ENCODE peak calls at places on chromosome 20, in four cellular contexts. W is mammary epithelial cell, I is small intestine, J is thoracic aorta. T is an unnamed sample.

GRCh38 chr20:53803492-53804155 is 210.0 kb upstream of the ZNF217 start:
- DNase-seq in W (no peak), I (no peak), J (no peak), T (no peak)

GRCh38 chr20:18164356-18164755 is 26.7 kb downstream of the KAT14 start:
- DNase-seq in W (peak), I (no peak), J (no peak), T (no peak)

GRCh38 chr20:56625837-56626236 is 3.3 kb upstream of the TFAP2C start:
- DNase-seq in W (no peak), I (no peak), J (no peak), T (no peak)

GRCh38 chr20:17871181-17871580 is 97.4 kb downstream of the SNX5 start:
- DNase-seq in W (no peak), I (peak), J (no peak), T (no peak)

GRCh38 chr20:48403362-48403761 is 424.4 kb downstream of the PREX1 start:
- DNase-seq in W (no peak), I (no peak), J (no peak), T (no peak)

GRCh38 chr20:50720582-50720981 is 10.8 kb upstream of the PARD6B start:
- DNase-seq in W (no peak), I (no peak), J (no peak), T (no peak)

GRCh38 chr20:38610521-38610920 is 8.9 kb downstream of the ARHGAP40 start:
- DNase-seq in W (peak), I (no peak), J (no peak), T (no peak)

GRCh38 chr20:58547527-58548475 is 32.6 kb upstream of the APCDD1L start:
- DNase-seq in W (no peak), I (no peak), J (no peak), T (no peak)

GRCh38 chr20:22720206-22720605 is 135.8 kb upstream of the FOXA2 start:
- DNase-seq in W (no peak), I (no peak), J (no peak), T (no peak)

GRCh38 chr20:60718743-60719142 is 533.3 kb upstream of the CDH4 start:
- DNase-seq in W (no peak), I (no peak), J (no peak), T (no peak)

GRCh38 chr20:17504326-17504897 is 26.8 kb downstream of the BFSP1 start:
- DNase-seq in W (no peak), I (peak), J (no peak), T (no peak)

GRCh38 chr20:21632654-21633053 is 72.8 kb upstream of the PAX1 start:
- DNase-seq in W (no peak), I (no peak), J (no peak), T (no peak)

GRCh38 chr20:22373164-22373895 is 211.0 kb downstream of the FOXA2 start:
- DNase-seq in W (no peak), I (no peak), J (no peak), T (no peak)

GRCh38 chr20:20734475-20734948 is 22.1 kb upstream of the RALGAPA2 start:
- DNase-seq in W (no peak), I (no peak), J (no peak), T (no peak)

GRCh38 chr20:45781391-45781931 is 10.2 kb downstream of the WFDC3 start:
- DNase-seq in W (peak), I (no peak), J (no peak), T (peak)
- H3K27ac ChIP-seq in W (peak), I (peak), J (peak), T (peak)

DNA sequence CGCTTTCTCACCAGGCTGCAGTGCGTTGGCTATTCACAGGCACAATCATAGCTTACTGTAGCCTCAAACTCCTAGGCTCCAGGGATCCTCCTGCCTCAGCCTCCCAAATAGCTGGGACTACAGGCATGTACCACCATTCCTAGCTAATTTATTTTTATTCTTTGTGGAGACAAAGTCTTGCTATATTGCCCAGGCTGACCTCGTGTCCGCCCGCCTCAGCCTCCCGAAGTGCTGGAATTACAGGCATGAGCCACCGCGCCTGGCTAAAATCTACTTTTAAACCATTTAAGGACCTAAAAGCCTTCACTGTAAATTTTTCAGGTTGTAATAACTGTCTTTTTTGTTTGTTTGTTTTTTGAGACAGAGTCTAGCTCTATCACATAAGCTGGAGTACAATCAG is 15.2 kb downstream of the SAMHD1 start:
- DNase-seq in W (no peak), I (no peak), J (no peak), T (no peak)
- H3K27ac ChIP-seq in W (no peak), I (peak), J (peak), T (peak)

GRCh38 chr20:52049001-52049731 is 142.4 kb downstream of the ZFP64 start:
- DNase-seq in W (no peak), I (no peak), J (no peak), T (no peak)
- H3K27ac ChIP-seq in W (no peak), I (no peak), J (peak), T (peak)

GRCh38 chr20:41318271-41318649 is 729 bp upstream of the ZHX3 start:
- DNase-seq in W (no peak), I (peak), J (no peak), T (no peak)
- H3K27ac ChIP-seq in W (no peak), I (peak), J (peak), T (peak)

GRCh38 chr20:9506964-9507369 is 7.4 kb upstream of the LAMP5 start:
- DNase-seq in W (no peak), I (no peak), J (no peak), T (no peak)

GRCh38 chr20:9507544-9508239 is 6.7 kb upstream of the LAMP5 start:
- DNase-seq in W (no peak), I (no peak), J (no peak), T (no peak)

GRCh38 chr20:9508696-9509178 is 5.7 kb upstream of the LAMP5 start:
- DNase-seq in W (no peak), I (no peak), J (no peak), T (no peak)

GRCh38 chr20:9508240-9508661 is 6.1 kb upstream of the LAMP5 start:
- DNase-seq in W (no peak), I (no peak), J (no peak), T (no peak)

GRCh38 chr20:9506337-9506821 is 8.0 kb upstream of the LAMP5 start:
- DNase-seq in W (no peak), I (no peak), J (no peak), T (no peak)
- H3K27ac ChIP-seq in W (no peak), I (no peak), J (no peak), T (no peak)

GRCh38 chr20:5145365-5146301 is 18.8 kb downstream of the CDS2 start:
- DNase-seq in W (no peak), I (no peak), J (no peak), T (no peak)

GRCh38 chr20:5141615-5142014 is 14.8 kb downstream of the CDS2 start:
- DNase-seq in W (no peak), I (no peak), J (no peak), T (no peak)

GRCh38 chr20:5146302-5146653 is 19.5 kb downstream of the CDS2 start:
- DNase-seq in W (no peak), I (no peak), J (no peak), T (no peak)

GRCh38 chr20:5147193-5147592 is 20.4 kb downstream of the CDS2 start:
- DNase-seq in W (no peak), I (no peak), J (no peak), T (no peak)

DNA sequence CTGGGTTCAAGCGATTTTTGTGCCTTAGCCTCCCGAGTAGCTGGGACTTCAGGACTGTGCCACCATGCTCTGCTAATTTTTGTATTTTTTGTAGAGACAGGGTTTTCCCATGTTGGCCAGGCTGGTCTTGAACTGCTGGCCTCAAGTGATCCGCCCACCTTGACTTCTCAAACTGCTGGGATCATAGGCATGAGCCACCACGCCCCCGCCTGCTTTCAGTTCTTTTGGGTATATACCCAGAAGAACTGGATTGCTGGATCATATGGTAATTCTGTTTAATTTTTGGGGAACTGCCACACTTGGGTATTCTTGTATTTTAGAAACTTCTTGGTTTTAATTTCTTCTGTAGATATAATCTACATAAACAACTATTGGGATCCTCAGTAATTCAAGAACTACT is 17.0 kb downstream of the CDS2 start:
- DNase-seq in W (no peak), I (no peak), J (no peak), T (no peak)
- H3K27ac ChIP-seq in W (no peak), I (no peak), J (peak), T (no peak)

DNA sequence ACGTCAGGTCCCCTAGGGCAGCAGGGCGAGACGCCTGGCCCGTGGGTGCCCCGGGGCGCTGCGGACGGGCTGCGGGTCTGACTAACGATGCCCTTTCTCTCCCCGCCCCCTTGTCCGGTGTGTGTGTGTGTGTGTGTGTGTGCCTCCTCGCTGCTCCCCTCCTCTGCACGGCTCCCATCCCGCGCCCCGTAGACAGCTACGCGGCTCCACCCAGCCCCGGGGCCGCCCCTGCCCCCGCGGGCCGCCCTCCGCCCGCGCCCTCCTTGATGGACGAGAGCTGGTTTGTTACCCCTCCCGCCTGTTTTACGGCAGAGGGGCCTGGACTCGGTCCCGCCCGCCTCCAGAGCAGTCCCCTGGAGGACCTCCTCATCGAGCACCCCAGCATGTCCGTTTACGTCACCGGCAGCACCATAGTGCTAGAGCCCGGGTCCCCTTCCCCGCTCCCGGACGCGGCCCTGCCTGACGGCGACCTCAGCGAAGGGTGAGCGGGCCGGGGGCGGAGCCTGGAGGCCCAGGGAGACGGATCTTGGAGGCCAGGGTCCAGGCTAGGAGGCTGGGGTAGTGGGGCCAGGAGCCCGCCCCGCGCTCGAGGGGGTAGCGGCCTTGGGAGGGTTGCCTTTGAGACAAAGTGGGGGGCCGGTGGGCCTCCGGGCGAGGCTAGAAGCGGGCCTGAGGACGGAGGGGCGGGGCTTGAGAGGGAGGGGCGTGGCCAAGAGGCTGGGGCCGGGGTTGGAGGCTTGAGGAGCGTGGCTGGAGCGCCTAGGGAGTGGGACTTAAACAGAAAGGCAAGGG is 5.1 kb downstream of the TP53INP2 start:
- DNase-seq in W (peak), I (peak), J (peak), T (peak)
- H3K27ac ChIP-seq in W (no peak), I (peak), J (peak), T (peak)

GRCh38 chr20:59690976-59691375 is 86.6 kb downstream of the PHACTR3 start:
- DNase-seq in W (no peak), I (no peak), J (no peak), T (no peak)

GRCh38 chr20:59686404-59687346 is 82.3 kb downstream of the PHACTR3 start:
- DNase-seq in W (no peak), I (no peak), J (no peak), T (no peak)

GRCh38 chr20:59692139-59692538 is 87.8 kb downstream of the PHACTR3 start:
- DNase-seq in W (no peak), I (no peak), J (no peak), T (no peak)

GRCh38 chr20:59688999-59689398 is 84.7 kb downstream of the PHACTR3 start:
- DNase-seq in W (no peak), I (no peak), J (no peak), T (no peak)

GRCh38 chr20:59690101-59690500 is 85.8 kb downstream of the PHACTR3 start:
- DNase-seq in W (no peak), I (no peak), J (no peak), T (no peak)
- H3K27ac ChIP-seq in W (no peak), I (no peak), J (no peak), T (no peak)

T was measured in tibial artery.